ENCODE peak calls at places on chromosomes 7 and 10, in five cellular contexts. One of them, this sample, is unnamed.

GRCh38 chr10:31706921-31707571 is 221.6 kb downstream of the ARHGAP12 start:
- DNase-seq in lower lobe of right lung: peak; percentile 71
- DNase-seq in upper lobe of right lung: peak; percentile 65
- DNase-seq in CD8-positive, alpha-beta memory T cell: no peak
- DNase-seq in breast epithelium: no peak
- DNase-seq in this sample: no peak

GRCh38 chr7:87318741-87319140 is 26.7 kb upstream of the CROT start:
- DNase-seq in lower lobe of right lung: no peak
- DNase-seq in upper lobe of right lung: no peak
- DNase-seq in CD8-positive, alpha-beta memory T cell: no peak
- DNase-seq in breast epithelium: no peak
- DNase-seq in this sample: no peak

GRCh38 chr7:158391541-158391940 is 196.1 kb downstream of the PTPRN2 start:
- DNase-seq in breast epithelium: no peak
- DNase-seq in CD8-positive, alpha-beta memory T cell: no peak
- DNase-seq in lower lobe of right lung: peak; percentile 20
- DNase-seq in upper lobe of right lung: peak; percentile 49
- DNase-seq in this sample: no peak

GRCh38 chr7:153522261-153522660 is 529.9 kb upstream of the DPP6 start:
- DNase-seq in breast epithelium: no peak
- DNase-seq in lower lobe of right lung: no peak
- DNase-seq in upper lobe of right lung: no peak
- DNase-seq in CD8-positive, alpha-beta memory T cell: no peak
- DNase-seq in this sample: no peak

GRCh38 chr10:121838149-121838548 is 89.7 kb downstream of the ATE1 start:
- DNase-seq in breast epithelium: no peak
- DNase-seq in lower lobe of right lung: no peak
- DNase-seq in upper lobe of right lung: no peak
- DNase-seq in CD8-positive, alpha-beta memory T cell: no peak
- DNase-seq in this sample: no peak

GRCh38 chr7:115731796-115732471 is 298.6 kb downstream of the TFEC start:
- DNase-seq in breast epithelium: no peak
- DNase-seq in lower lobe of right lung: no peak
- DNase-seq in upper lobe of right lung: no peak
- DNase-seq in CD8-positive, alpha-beta memory T cell: no peak
- DNase-seq in this sample: no peak

GRCh38 chr7:44184221-44184873 is 4.9 kb downstream of the GCK start:
- DNase-seq in CD8-positive, alpha-beta memory T cell: no peak
- DNase-seq in breast epithelium: no peak
- DNase-seq in upper lobe of right lung: peak; percentile 42
- DNase-seq in lower lobe of right lung: no peak
- DNase-seq in this sample: no peak

GRCh38 chr7:71828361-71828760 is 583.8 kb downstream of the CALN1 start:
- DNase-seq in breast epithelium: no peak
- DNase-seq in lower lobe of right lung: no peak
- DNase-seq in upper lobe of right lung: no peak
- DNase-seq in CD8-positive, alpha-beta memory T cell: no peak
- DNase-seq in this sample: no peak

GRCh38 chr10:4780782-4781181 is 45.2 kb upstream of the AKR1E2 start:
- DNase-seq in upper lobe of right lung: no peak
- DNase-seq in lower lobe of right lung: no peak
- DNase-seq in CD8-positive, alpha-beta memory T cell: no peak
- DNase-seq in breast epithelium: no peak
- DNase-seq in this sample: no peak

GRCh38 chr10:18279202-18279601 is 139.0 kb downstream of the CACNB2 start:
- DNase-seq in breast epithelium: no peak
- DNase-seq in lower lobe of right lung: no peak
- DNase-seq in upper lobe of right lung: no peak
- DNase-seq in CD8-positive, alpha-beta memory T cell: no peak
- DNase-seq in this sample: no peak

GRCh38 chr10:99983280-99983988 is 26.3 kb downstream of the DNMBP start:
- DNase-seq in upper lobe of right lung: no peak
- DNase-seq in lower lobe of right lung: no peak
- DNase-seq in breast epithelium: no peak
- DNase-seq in CD8-positive, alpha-beta memory T cell: no peak
- DNase-seq in this sample: no peak

GRCh38 chr10:11035318-11035920 is 17.7 kb downstream of the CELF2 start:
- DNase-seq in breast epithelium: no peak
- DNase-seq in CD8-positive, alpha-beta memory T cell: no peak
- DNase-seq in upper lobe of right lung: no peak
- DNase-seq in lower lobe of right lung: no peak
- DNase-seq in this sample: no peak

GRCh38 chr7:103381280-103382061 is 34.0 kb downstream of the PSMC2 start:
- DNase-seq in CD8-positive, alpha-beta memory T cell: no peak
- DNase-seq in breast epithelium: no peak
- DNase-seq in lower lobe of right lung: no peak
- DNase-seq in upper lobe of right lung: no peak
- DNase-seq in this sample: no peak

GRCh38 chr7:23491502-23491901 is 21.2 kb upstream of the IGF2BP3 start:
- DNase-seq in breast epithelium: no peak
- DNase-seq in lower lobe of right lung: no peak
- DNase-seq in CD8-positive, alpha-beta memory T cell: no peak
- DNase-seq in upper lobe of right lung: no peak
- DNase-seq in this sample: no peak

GRCh38 chr10:60099998-60100747 is 193.8 kb upstream of the CCDC6 start:
- DNase-seq in CD8-positive, alpha-beta memory T cell: peak; percentile 7
- DNase-seq in lower lobe of right lung: no peak
- DNase-seq in breast epithelium: no peak
- DNase-seq in upper lobe of right lung: no peak
- DNase-seq in this sample: no peak

GRCh38 chr10:23994459-23995046 is 214.4 kb upstream of the KIAA1217 start:
- DNase-seq in breast epithelium: peak; percentile 67
- DNase-seq in upper lobe of right lung: no peak
- DNase-seq in lower lobe of right lung: peak; percentile 46
- DNase-seq in CD8-positive, alpha-beta memory T cell: no peak
- DNase-seq in this sample: no peak

GRCh38 chr10:11205026-11205772 is 187.5 kb downstream of the CELF2 start:
- DNase-seq in upper lobe of right lung: no peak
- DNase-seq in lower lobe of right lung: no peak
- DNase-seq in CD8-positive, alpha-beta memory T cell: no peak
- DNase-seq in breast epithelium: no peak
- DNase-seq in this sample: no peak

GRCh38 chr10:86388119-86388704 is 21.6 kb upstream of the GRID1 start:
- DNase-seq in breast epithelium: no peak
- DNase-seq in CD8-positive, alpha-beta memory T cell: no peak
- DNase-seq in upper lobe of right lung: peak; percentile 35
- DNase-seq in lower lobe of right lung: no peak
- DNase-seq in this sample: no peak

GRCh38 chr7:601573-602340 is 82.1 kb upstream of the PDGFA start:
- DNase-seq in lower lobe of right lung: peak; percentile 75
- DNase-seq in CD8-positive, alpha-beta memory T cell: peak; percentile 65
- DNase-seq in upper lobe of right lung: peak; percentile 85
- DNase-seq in breast epithelium: no peak
- DNase-seq in this sample: no peak

GRCh38 chr10:58721781-58722180 is 209.1 kb downstream of the BICC1 start:
- DNase-seq in upper lobe of right lung: no peak
- DNase-seq in breast epithelium: no peak
- DNase-seq in CD8-positive, alpha-beta memory T cell: no peak
- DNase-seq in lower lobe of right lung: no peak
- DNase-seq in this sample: no peak

GRCh38 chr7:100061518-100062193 is 12.1 kb downstream of the ZSCAN21 start:
- DNase-seq in lower lobe of right lung: no peak
- DNase-seq in CD8-positive, alpha-beta memory T cell: no peak
- DNase-seq in breast epithelium: no peak
- DNase-seq in upper lobe of right lung: no peak
- DNase-seq in this sample: no peak

GRCh38 chr10:28130267-28130666 is 131.4 kb upstream of the ODAD2 start:
- DNase-seq in lower lobe of right lung: no peak
- DNase-seq in upper lobe of right lung: no peak
- DNase-seq in CD8-positive, alpha-beta memory T cell: no peak
- DNase-seq in breast epithelium: no peak
- DNase-seq in this sample: no peak

GRCh38 chr7:964401-965231 is 10.1 kb upstream of the ADAP1 start:
- DNase-seq in breast epithelium: no peak
- DNase-seq in upper lobe of right lung: peak; percentile 57
- DNase-seq in lower lobe of right lung: peak; percentile 44
- DNase-seq in CD8-positive, alpha-beta memory T cell: no peak
- DNase-seq in this sample: peak; percentile 62

GRCh38 chr7:139914861-139915300 is 85.8 kb downstream of the TBXAS1 start:
- DNase-seq in breast epithelium: no peak
- DNase-seq in upper lobe of right lung: no peak
- DNase-seq in lower lobe of right lung: no peak
- DNase-seq in CD8-positive, alpha-beta memory T cell: no peak
- DNase-seq in this sample: no peak

GRCh38 chr10:59395984-59396383 is 33.6 kb upstream of the FAM13C start:
- DNase-seq in CD8-positive, alpha-beta memory T cell: no peak
- DNase-seq in lower lobe of right lung: no peak
- DNase-seq in upper lobe of right lung: no peak
- DNase-seq in breast epithelium: no peak
- DNase-seq in this sample: no peak

GRCh38 chr7:92259610-92260247 is 14.0 kb downstream of the ANKIB1 start:
- DNase-seq in breast epithelium: no peak
- DNase-seq in CD8-positive, alpha-beta memory T cell: no peak
- DNase-seq in upper lobe of right lung: no peak
- DNase-seq in lower lobe of right lung: no peak
- DNase-seq in this sample: no peak

GRCh38 chr10:129959544-129960492 is 4.3 kb downstream of the EBF3 start:
- DNase-seq in lower lobe of right lung: peak; percentile 29
- DNase-seq in upper lobe of right lung: no peak
- DNase-seq in breast epithelium: no peak
- DNase-seq in CD8-positive, alpha-beta memory T cell: no peak
- DNase-seq in this sample: no peak

GRCh38 chr7:34371922-34372321 is 286.1 kb upstream of the NPSR1 start:
- DNase-seq in upper lobe of right lung: no peak
- DNase-seq in CD8-positive, alpha-beta memory T cell: no peak
- DNase-seq in lower lobe of right lung: no peak
- DNase-seq in breast epithelium: no peak
- DNase-seq in this sample: no peak

GRCh38 chr7:55055479-55055878 is 36.7 kb downstream of the EGFR start:
- DNase-seq in upper lobe of right lung: no peak
- DNase-seq in lower lobe of right lung: no peak
- DNase-seq in CD8-positive, alpha-beta memory T cell: no peak
- DNase-seq in breast epithelium: no peak
- DNase-seq in this sample: no peak

DNA sequence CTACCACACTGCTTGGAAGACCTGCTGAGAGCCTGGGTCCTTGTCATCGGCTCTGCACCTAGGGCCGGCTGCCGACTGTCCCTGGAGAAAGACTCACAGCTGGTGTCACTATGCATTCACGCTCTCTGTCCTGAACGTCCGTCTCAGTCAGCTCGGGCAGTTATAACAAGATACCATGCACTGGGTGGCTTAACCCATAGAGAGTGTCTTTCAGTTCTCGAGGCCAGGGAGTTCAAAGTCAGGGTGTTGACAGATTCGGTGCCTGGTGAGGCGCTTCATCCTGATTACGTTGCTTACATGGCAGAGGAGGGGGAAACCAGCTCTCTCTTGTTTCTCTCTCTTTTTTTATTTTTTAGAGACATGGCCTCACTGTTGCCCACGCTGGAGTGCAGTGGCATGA is 91.1 kb downstream of the SPDYE5 start:
- DNase-seq in lower lobe of right lung: no peak
- DNase-seq in breast epithelium: no peak
- DNase-seq in upper lobe of right lung: no peak
- DNase-seq in CD8-positive, alpha-beta memory T cell: no peak
- DNase-seq in this sample: no peak
- H3K4me3 ChIP-seq in lower lobe of right lung: no peak overlapping the region
- H3K4me3 ChIP-seq in breast epithelium: no peak overlapping the region
- H3K4me3 ChIP-seq in upper lobe of right lung: no peak overlapping the region
- H3K4me3 ChIP-seq in CD8-positive, alpha-beta memory T cell: no peak overlapping the region
- H3K4me3 ChIP-seq in this sample: no peak overlapping the region

GRCh38 chr7:156819733-156820295 is 73.2 kb downstream of the LMBR1 start:
- DNase-seq in breast epithelium: no peak
- DNase-seq in lower lobe of right lung: no peak
- DNase-seq in CD8-positive, alpha-beta memory T cell: no peak
- DNase-seq in upper lobe of right lung: no peak
- DNase-seq in this sample: no peak

GRCh38 chr7:156827587-156828203 is 65.3 kb downstream of the LMBR1 start:
- DNase-seq in upper lobe of right lung: no peak
- DNase-seq in lower lobe of right lung: no peak
- DNase-seq in breast epithelium: no peak
- DNase-seq in CD8-positive, alpha-beta memory T cell: no peak
- DNase-seq in this sample: no peak

GRCh38 chr7:156820445-156821063 is 72.4 kb downstream of the LMBR1 start:
- DNase-seq in breast epithelium: no peak
- DNase-seq in CD8-positive, alpha-beta memory T cell: no peak
- DNase-seq in lower lobe of right lung: no peak
- DNase-seq in upper lobe of right lung: no peak
- DNase-seq in this sample: no peak

GRCh38 chr7:156818133-156818532 is 74.8 kb downstream of the LMBR1 start:
- DNase-seq in breast epithelium: no peak
- DNase-seq in upper lobe of right lung: no peak
- DNase-seq in lower lobe of right lung: no peak
- DNase-seq in CD8-positive, alpha-beta memory T cell: no peak
- DNase-seq in this sample: no peak

GRCh38 chr7:156823441-156823840 is 69.5 kb downstream of the LMBR1 start:
- DNase-seq in breast epithelium: no peak
- DNase-seq in lower lobe of right lung: no peak
- DNase-seq in CD8-positive, alpha-beta memory T cell: no peak
- DNase-seq in upper lobe of right lung: no peak
- DNase-seq in this sample: no peak
- H3K27ac ChIP-seq in breast epithelium: no peak overlapping the region
- H3K27ac ChIP-seq in lower lobe of right lung: no peak overlapping the region
- H3K27ac ChIP-seq in CD8-positive, alpha-beta memory T cell: no peak overlapping the region
- H3K27ac ChIP-seq in upper lobe of right lung: no peak overlapping the region
- H3K27ac ChIP-seq in this sample: no peak overlapping the region

DNA sequence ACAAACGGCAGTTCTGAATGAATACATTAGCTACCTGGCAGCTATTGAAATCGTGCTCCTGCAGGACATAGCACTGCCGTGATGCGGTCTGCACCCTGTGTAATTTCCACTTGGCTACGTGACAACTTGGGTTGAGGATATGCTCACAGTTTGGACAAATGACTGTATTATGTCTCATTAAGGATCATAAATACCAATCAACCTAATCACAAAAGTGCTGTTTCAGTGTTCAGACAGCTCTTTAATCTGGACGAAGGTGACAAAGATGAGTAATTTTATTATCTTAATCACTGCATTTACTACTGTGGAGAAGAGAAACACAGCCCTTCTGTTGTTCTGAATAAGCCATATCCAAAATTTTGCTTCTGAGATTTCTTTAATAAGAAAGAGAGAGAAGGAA is 210.8 kb upstream of the PFKP start:
- DNase-seq in lower lobe of right lung: no peak
- DNase-seq in breast epithelium: no peak
- DNase-seq in CD8-positive, alpha-beta memory T cell: no peak
- DNase-seq in upper lobe of right lung: no peak
- DNase-seq in this sample: no peak
- H3K27me3 ChIP-seq in lower lobe of right lung: no peaks in the 10 kb centered on the region
- H3K27me3 ChIP-seq in breast epithelium: no peaks in the 10 kb centered on the region
- H3K27me3 ChIP-seq in CD8-positive, alpha-beta memory T cell: no peaks in the 10 kb centered on the region
- H3K27me3 ChIP-seq in upper lobe of right lung: peaks cover 5% of the 10 kb centered on the region
- H3K27me3 ChIP-seq in this sample: peaks cover 7% of the 10 kb centered on the region

DNA sequence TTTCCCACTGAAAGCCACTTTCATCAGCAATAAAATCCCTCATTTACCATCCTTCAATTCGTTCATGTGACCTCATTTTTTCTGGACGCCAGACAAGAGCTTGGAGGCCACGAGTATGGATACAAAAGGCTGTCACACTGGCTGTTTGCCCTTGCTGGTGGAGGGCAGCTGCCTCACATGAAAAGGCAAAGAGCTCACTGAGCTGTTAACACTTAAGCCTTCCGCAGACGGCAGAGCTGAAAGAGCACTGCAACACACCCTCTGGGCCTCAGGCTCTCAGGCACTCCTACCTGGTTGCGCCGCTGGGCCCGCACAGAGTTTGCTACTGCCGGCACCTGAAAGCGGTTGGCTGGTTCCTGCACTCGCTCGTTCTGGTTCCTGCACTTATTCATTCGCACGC is 193.5 kb downstream of the CFTR start:
- DNase-seq in CD8-positive, alpha-beta memory T cell: no peak
- DNase-seq in lower lobe of right lung: peak; percentile 69
- DNase-seq in upper lobe of right lung: peak; percentile 82
- DNase-seq in breast epithelium: no peak
- DNase-seq in this sample: peak; percentile 56
- H3K4me3 ChIP-seq in CD8-positive, alpha-beta memory T cell: no peak overlapping the region
- H3K4me3 ChIP-seq in lower lobe of right lung: no peak overlapping the region
- H3K4me3 ChIP-seq in upper lobe of right lung: no peak overlapping the region
- H3K4me3 ChIP-seq in breast epithelium: no peak overlapping the region
- H3K4me3 ChIP-seq in this sample: peak overlapping the region; percentile 23

This sample was measured in dorsolateral prefrontal cortex.